ENCODE peak calls at places on chromosomes 16 and 17, in ten cellular contexts. W, G, V, A, C, P, N, H, X and I are unnamed samples.

GRCh38 chr16:74315059-74315458 is 18.4 kb downstream of the PSMD7 start:
- DNase-seq in W (no peak), G (no peak), V (no peak), A (no peak), C (no peak), P (no peak), N (no peak), H (no peak), X (no peak), I (no peak)

GRCh38 chr16:17396762-17397498 is 73.8 kb downstream of the XYLT1 start:
- DNase-seq in W (peak), G (peak), V (no peak), A (peak), C (no peak), P (no peak), N (no peak), H (peak), X (peak), I (no peak)

GRCh38 chr17:45231481-45232116 is 9.9 kb downstream of the FMNL1 start:
- DNase-seq in W (no peak), G (no peak), V (no peak), A (no peak), C (no peak), P (peak), N (no peak), H (no peak), X (no peak), I (no peak)

GRCh38 chr17:2955931-2956582 is 107.3 kb downstream of the OR1D5 start:
- DNase-seq in W (no peak), G (no peak), V (no peak), A (no peak), C (no peak), P (no peak), N (no peak), H (no peak), X (peak), I (no peak)

GRCh38 chr16:88622866-88623265 is 15.5 kb upstream of the IL17C start:
- DNase-seq in W (no peak), G (no peak), V (no peak), A (no peak), C (no peak), P (no peak), N (no peak), H (no peak), X (no peak), I (no peak)

GRCh38 chr16:84569382-84569987 is 48.4 kb downstream of the COTL1 start:
- DNase-seq in W (no peak), G (no peak), V (no peak), A (no peak), C (no peak), P (no peak), N (no peak), H (no peak), X (no peak), I (no peak)

GRCh38 chr16:65318138-65318537 is 196.3 kb upstream of the CDH11 start:
- DNase-seq in W (peak), G (no peak), V (no peak), A (no peak), C (no peak), P (no peak), N (no peak), H (no peak), X (no peak), I (no peak)

GRCh38 chr17:17711708-17712141 is 30.5 kb downstream of the RAI1 start:
- DNase-seq in W (no peak), G (no peak), V (no peak), A (no peak), C (no peak), P (peak), N (no peak), H (no peak), X (no peak), I (no peak)

GRCh38 chr16:11160676-11161115 is 95.3 kb downstream of the SOCS1 start:
- DNase-seq in W (no peak), G (no peak), V (no peak), A (no peak), C (no peak), P (no peak), N (no peak), H (no peak), X (no peak), I (no peak)

GRCh38 chr17:17685775-17686291 is 4.6 kb downstream of the RAI1 start:
- DNase-seq in W (peak), G (peak), V (peak), A (peak), C (peak), P (peak), N (peak), H (no peak), X (no peak), I (peak)

GRCh38 chr16:50838165-50838564 is 96.3 kb downstream of the CYLD start:
- DNase-seq in W (peak), G (no peak), V (no peak), A (no peak), C (no peak), P (no peak), N (no peak), H (no peak), X (no peak), I (no peak)

GRCh38 chr17:41324180-41325075 is 8.9 kb upstream of the KRTAP17-1 start:
- DNase-seq in W (peak), G (peak), V (no peak), A (peak), C (peak), P (peak), N (peak), H (peak), X (no peak), I (no peak)

GRCh38 chr16:83878838-83879237 is 20.1 kb upstream of the MLYCD start:
- DNase-seq in W (peak), G (peak), V (peak), A (peak), C (peak), P (peak), N (peak), H (no peak), X (no peak), I (peak)